ENCODE peak calls at places on chromosomes 7 and 10, in ten cellular contexts. S is nephron progenitor cell, B is stomach, A is SK-N-SH, F is B cell, Z is tibial artery, K is lower lobe of right lung, J is fibroblast of lung, V is AG09309, O is astrocyte of the cerebellum. D is an unnamed sample.

GRCh38 chr10:91796332-91797076 is 1.7 kb upstream of the TNKS2 start:
- DNase-seq in J (no peak), B (peak), A (no peak), V (no peak), Z (peak), S (peak), O (no peak), F (peak), K (peak), D (peak)

GRCh38 chr10:129851941-129852650 is 112.0 kb downstream of the EBF3 start:
- DNase-seq in S (no peak), O (no peak), K (no peak), F (peak), V (no peak), B (no peak), J (no peak), A (no peak), Z (no peak), D (no peak)

GRCh38 chr10:3330687-3331086 is 158.1 kb upstream of the PITRM1 start:
- DNase-seq in B (no peak), A (no peak), K (peak), Z (peak), J (peak), O (peak), V (peak), F (no peak), S (no peak), D (no peak)

GRCh38 chr10:132139526-132139925 is 47.2 kb upstream of the DPYSL4 start:
- DNase-seq in B (no peak), K (peak), S (no peak), V (no peak), F (peak), Z (peak), O (no peak), J (no peak), A (no peak), D (no peak)

GRCh38 chr7:27143022-27143949 is at the start of gene HOXA5:
- DNase-seq in K (no peak), J (peak), B (peak), F (no peak), S (peak), A (peak), O (no peak), Z (peak), V (no peak), D (no peak)

GRCh38 chr10:60446070-60446833 is 56.6 kb upstream of the ANK3 start:
- DNase-seq in B (no peak), K (no peak), J (no peak), V (no peak), O (no peak), S (no peak), F (no peak), A (no peak), Z (no peak), D (no peak)

GRCh38 chr7:107506683-107507339 is 37.0 kb downstream of the GPR22 start:
- DNase-seq in A (no peak), K (peak), S (no peak), V (no peak), O (no peak), F (no peak), J (no peak), B (peak), Z (peak), D (no peak)

GRCh38 chr7:132075573-132075972 is 500.7 kb downstream of the PLXNA4 start:
- DNase-seq in K (no peak), S (peak), Z (no peak), B (no peak), V (no peak), A (no peak), J (no peak), F (no peak), O (no peak), D (no peak)

GRCh38 chr7:45543470-45543869 is 30.7 kb upstream of the ADCY1 start:
- DNase-seq in F (no peak), V (no peak), O (no peak), B (no peak), S (no peak), K (no peak), A (no peak), J (no peak), Z (no peak), D (no peak)

GRCh38 chr7:90201500-90201899 is 10.0 kb upstream of the STEAP2 start:
- DNase-seq in V (no peak), O (no peak), B (no peak), S (no peak), F (no peak), A (no peak), K (no peak), J (no peak), Z (no peak), D (no peak)

GRCh38 chr7:43856996-43857395 is 12.3 kb downstream of the MRPS24 start:
- DNase-seq in F (no peak), V (no peak), Z (no peak), S (no peak), K (no peak), B (no peak), A (no peak), J (no peak), O (no peak), D (no peak)

GRCh38 chr7:29684787-29685650 is 121.3 kb upstream of the WIPF3 start:
- DNase-seq in B (peak), S (peak), O (peak), K (peak), A (peak), J (peak), V (peak), F (peak), Z (peak), D (peak)

GRCh38 chr10:104291439-104291951 is 22.5 kb downstream of the GSTO2 start:
- DNase-seq in A (peak), K (peak), F (peak), J (peak), V (no peak), Z (peak), S (peak), O (peak), B (peak), D (peak)

GRCh38 chr10:7622969-7623368 is 43.8 kb downstream of the ITIH5 start:
- DNase-seq in O (no peak), Z (no peak), S (peak), K (no peak), V (no peak), J (no peak), B (no peak), F (no peak), A (no peak), D (no peak)

GRCh38 chr7:155992538-155992937 is 180.3 kb upstream of the SHH start:
- DNase-seq in S (no peak), V (no peak), B (no peak), A (no peak), J (no peak), K (no peak), Z (no peak), F (no peak), O (no peak), D (no peak)

GRCh38 chr7:32761451-32762320 is 129.9 kb downstream of the KBTBD2 start:
- DNase-seq in Z (no peak), S (peak), K (no peak), O (no peak), F (no peak), B (no peak), J (no peak), A (peak), V (no peak), D (no peak)

GRCh38 chr7:21300692-21301091 is 127.2 kb upstream of the SP4 start:
- DNase-seq in S (no peak), B (no peak), F (no peak), V (no peak), Z (no peak), J (no peak), K (no peak), O (no peak), A (peak), D (no peak)
- TF ChIP-seq CTCF in S (no peak), B (no peak), F (peak), V (no peak), Z (no peak), J (no peak), K (no peak), O (peak), A (peak), D (peak)

GRCh38 chr10:116071453-116072148 is 201.4 kb downstream of the GFRA1 start:
- DNase-seq in Z (no peak), K (no peak), V (no peak), O (no peak), J (no peak), S (no peak), A (no peak), F (no peak), B (no peak), D (no peak)
- TF ChIP-seq CTCF in Z (no peak), K (no peak), V (no peak), O (no peak), J (no peak), S (no peak), A (no peak), F (no peak), B (no peak), D (no peak)

GRCh38 chr7:4703532-4703931 is 21.4 kb downstream of the FOXK1 start:
- DNase-seq in S (no peak), J (no peak), A (no peak), Z (no peak), O (no peak), V (no peak), K (no peak), B (no peak), F (no peak), D (no peak)

GRCh38 chr7:4702961-4703512 is 20.9 kb downstream of the FOXK1 start:
- DNase-seq in V (no peak), Z (no peak), S (peak), A (no peak), J (no peak), B (no peak), K (no peak), F (no peak), O (no peak), D (no peak)

GRCh38 chr7:4698707-4699275 is 16.7 kb downstream of the FOXK1 start:
- DNase-seq in A (no peak), K (no peak), Z (no peak), J (no peak), F (no peak), S (no peak), V (no peak), B (no peak), O (no peak), D (no peak)

GRCh38 chr7:4699897-4700296 is 17.8 kb downstream of the FOXK1 start:
- DNase-seq in S (no peak), K (no peak), V (no peak), B (no peak), Z (no peak), F (no peak), O (no peak), A (no peak), J (no peak), D (no peak)

GRCh38 chr7:4700577-4701235 is 18.6 kb downstream of the FOXK1 start:
- DNase-seq in J (peak), S (no peak), B (no peak), V (no peak), F (no peak), O (peak), Z (no peak), K (no peak), A (no peak), D (no peak)
- TF ChIP-seq CTCF in J (no peak), S (no peak), B (no peak), V (no peak), F (no peak), O (no peak), Z (no peak), K (no peak), A (no peak), D (no peak)

GRCh38 chr7:51007708-51008505 is 225.2 kb upstream of the GRB10 start:
- DNase-seq in O (no peak), J (no peak), F (no peak), S (no peak), V (no peak), Z (no peak), K (no peak), B (no peak), A (no peak), D (no peak)

GRCh38 chr7:51005074-51005473 is 222.4 kb upstream of the GRB10 start:
- DNase-seq in K (no peak), B (no peak), S (no peak), O (no peak), V (no peak), A (no peak), J (no peak), Z (no peak), F (no peak), D (no peak)

GRCh38 chr7:51009716-51010496 is 227.2 kb upstream of the GRB10 start:
- DNase-seq in K (no peak), V (no peak), B (no peak), Z (no peak), S (no peak), J (peak), A (no peak), F (peak), O (peak), D (no peak)

GRCh38 chr7:51010534-51010933 is 227.8 kb upstream of the GRB10 start:
- DNase-seq in V (no peak), O (no peak), Z (no peak), S (no peak), A (no peak), B (no peak), F (no peak), K (no peak), J (no peak), D (no peak)

DNA sequence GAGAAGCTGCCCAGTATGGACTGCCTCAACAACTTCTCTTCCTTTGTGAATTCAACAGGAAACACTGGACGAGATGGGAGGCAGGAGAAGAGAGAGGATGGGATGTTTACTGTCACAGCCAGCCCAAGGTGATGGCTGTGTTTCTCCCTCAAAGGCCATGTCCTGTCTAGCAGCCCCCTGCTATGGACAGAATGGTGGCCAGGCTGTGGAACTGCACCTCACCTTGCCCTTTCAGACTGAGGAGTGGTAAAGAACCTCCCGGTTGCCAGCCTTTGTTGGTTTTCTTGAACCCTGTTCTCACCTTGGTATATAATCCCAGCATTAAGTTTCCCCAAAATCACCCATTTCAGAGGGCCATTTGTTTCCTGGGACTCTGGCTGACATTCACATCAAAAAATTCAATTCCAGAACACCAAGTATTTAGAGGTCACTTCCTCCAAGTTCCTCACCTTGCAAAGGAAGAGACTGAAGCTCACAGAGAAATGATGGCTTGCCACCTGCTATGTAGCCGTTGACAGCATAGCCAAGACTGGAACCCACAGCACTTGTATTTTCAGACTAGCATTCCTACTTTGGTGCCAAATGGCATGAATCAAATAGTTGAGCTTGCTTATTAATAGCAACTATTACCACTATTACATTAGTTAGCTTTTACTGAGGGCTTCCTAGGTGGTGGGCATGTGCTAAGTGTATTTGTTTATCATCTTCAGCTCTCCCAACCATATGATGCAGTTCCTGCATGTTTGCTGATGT is 224.0 kb upstream of the GRB10 start:
- DNase-seq in A (no peak), S (no peak), K (no peak), J (no peak), Z (no peak), O (no peak), F (no peak), V (no peak), B (no peak), D (no peak)
- TF ChIP-seq CTCF in A (peak), S (no peak), K (no peak), J (no peak), Z (no peak), O (peak), F (no peak), V (no peak), B (no peak), D (no peak)

GRCh38 chr10:16232441-16232840 is 204.4 kb upstream of the PTER start:
- DNase-seq in K (no peak), V (no peak), J (no peak), Z (no peak), F (no peak), B (no peak), O (no peak), S (no peak), A (no peak), D (no peak)
- TF ChIP-seq CTCF in K (no peak), V (no peak), J (no peak), Z (no peak), F (no peak), B (no peak), O (no peak), S (no peak), A (no peak), D (no peak)

DNA sequence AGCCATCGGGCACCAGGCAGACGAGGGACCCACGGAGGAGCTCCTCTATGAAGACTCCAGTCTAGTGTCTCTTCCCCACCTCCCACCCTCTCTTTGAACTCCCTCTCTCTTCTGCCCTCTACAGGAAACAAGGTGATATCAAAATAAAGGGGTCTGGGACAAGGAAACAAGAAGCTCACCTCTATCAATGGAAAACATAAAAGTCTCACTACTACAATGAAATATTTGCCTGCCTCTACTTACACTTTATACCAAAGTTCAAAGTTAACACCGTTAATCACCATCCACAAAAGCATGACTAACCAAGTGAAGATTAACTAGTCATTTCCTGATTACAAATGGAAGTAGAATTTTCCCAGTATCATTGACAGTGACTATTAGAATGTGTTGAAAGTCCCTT is 82.2 kb downstream of the PARD3 start:
- DNase-seq in J (no peak), Z (no peak), S (no peak), B (no peak), F (no peak), A (peak), K (no peak), V (no peak), O (no peak), D (no peak)
- TF ChIP-seq CTCF in J (no peak), Z (no peak), S (peak), B (no peak), F (no peak), A (peak), K (no peak), V (peak), O (no peak), D (peak)

DNA sequence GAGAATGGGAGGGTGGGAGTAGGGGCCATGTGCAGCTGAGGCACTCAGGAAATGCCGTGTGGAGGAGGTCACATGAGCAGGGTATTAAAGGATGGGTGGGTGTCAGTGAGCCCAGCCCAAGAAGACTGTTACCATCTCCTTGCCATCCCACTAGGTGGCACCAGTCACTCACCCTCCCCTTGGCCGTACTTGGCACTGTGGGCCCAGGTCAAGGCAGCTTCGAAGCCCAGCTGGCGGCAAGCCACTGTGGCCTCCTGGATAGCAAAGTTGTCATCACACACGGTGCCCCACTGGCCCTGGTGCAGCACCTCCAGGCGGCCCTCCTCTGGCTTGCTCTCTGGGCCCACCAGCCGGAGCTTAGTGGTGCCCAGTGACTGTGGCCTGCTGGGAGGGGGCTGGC is 5.4 kb downstream of the LOXL4 start:
- DNase-seq in K (no peak), S (no peak), O (no peak), J (peak), F (peak), B (peak), A (peak), V (no peak), Z (no peak), D (no peak)
- TF ChIP-seq CTCF in K (peak), S (no peak), O (peak), J (peak), F (no peak), B (peak), A (peak), V (peak), Z (peak), D (peak)

DNA sequence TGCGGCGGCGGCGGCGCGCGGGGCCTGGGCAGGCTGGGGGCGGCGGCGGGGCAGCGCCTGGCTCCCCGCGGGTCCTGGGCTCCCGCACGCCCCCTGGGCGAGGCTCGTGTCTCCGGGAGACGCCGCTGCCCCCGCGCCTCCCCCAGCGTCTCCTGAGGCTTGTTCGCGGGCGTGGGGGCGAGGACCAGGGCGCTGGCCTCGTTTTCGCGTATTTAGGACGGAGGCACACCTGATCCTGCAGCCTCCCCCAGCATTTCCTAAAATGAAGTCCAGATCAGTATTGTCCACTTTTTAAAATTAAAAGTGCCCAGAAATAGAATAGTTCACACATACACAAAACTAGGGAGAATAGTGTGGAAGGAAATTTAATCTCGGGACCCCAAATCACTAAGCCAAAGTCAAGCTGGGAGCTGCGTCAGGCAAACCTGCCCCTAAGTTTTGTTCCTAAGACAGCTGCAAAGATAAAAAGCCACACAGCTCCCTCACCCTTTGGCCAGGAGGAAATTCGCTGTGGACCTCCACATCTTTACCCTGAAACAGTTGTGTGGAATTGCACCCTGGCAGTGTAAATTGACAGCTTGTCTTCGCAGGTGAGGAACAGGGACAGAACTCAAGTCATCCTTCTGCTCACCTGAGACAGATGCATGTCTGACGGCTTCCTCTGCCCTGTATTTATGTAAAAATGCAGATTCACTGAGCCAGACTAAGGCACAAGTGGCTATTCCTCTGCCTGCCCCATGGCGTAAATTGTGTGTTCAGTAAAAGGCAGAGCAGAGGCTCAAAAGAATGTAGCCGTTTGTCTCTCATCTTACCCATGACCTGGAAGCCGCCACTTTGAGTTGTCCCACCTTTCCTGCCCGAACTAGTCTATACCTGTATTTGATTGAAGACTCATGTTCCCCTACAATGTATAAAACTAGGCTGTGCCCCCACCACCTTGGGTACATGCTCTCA is 740 bp downstream of the GALNT11 start:
- DNase-seq in B (no peak), Z (no peak), A (no peak), K (no peak), S (no peak), V (no peak), F (no peak), J (peak), O (no peak), D (peak)
- TF ChIP-seq CTCF in B (no peak), Z (no peak), A (no peak), K (no peak), S (no peak), V (no peak), F (no peak), J (no peak), O (no peak), D (peak)

DNA sequence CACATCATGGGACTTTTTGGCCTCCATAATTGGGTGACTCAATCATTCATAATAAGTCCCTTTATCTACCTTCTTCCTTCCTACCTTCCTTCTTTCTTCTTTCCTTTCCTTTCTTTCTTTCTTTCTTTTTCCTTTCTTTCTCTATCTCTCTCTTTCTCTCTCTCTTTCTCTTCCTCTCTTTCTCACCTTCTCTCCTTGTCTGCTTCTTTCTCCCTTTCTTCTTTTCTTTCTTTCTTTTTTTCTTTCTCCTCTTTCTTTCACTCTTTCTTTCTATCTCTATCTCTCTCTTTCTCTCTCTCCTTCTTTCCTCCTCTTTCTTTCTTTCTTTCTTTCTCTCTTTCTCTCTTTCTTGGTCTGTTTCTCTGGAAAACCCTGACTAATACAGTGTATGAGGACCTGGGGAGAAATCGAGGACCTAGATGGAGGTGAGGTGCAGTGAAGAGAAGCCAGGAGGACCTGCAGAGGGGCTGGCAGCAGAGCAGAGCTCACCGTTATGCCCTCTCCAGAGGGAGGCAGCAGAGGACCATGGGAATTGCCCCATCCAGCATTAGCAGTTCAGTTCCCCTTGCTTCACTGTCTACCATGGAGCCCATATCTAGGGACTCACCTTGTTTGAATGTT is 52.7 kb upstream of the BTRC start:
- DNase-seq in O (no peak), S (no peak), F (no peak), J (peak), A (no peak), K (no peak), V (no peak), Z (no peak), B (peak), D (no peak)
- TF ChIP-seq CTCF in O (peak), S (peak), F (peak), J (no peak), A (no peak), K (peak), V (peak), Z (no peak), B (no peak), D (peak)